ENCODE peak calls at places on chromosome 7, in seven cellular contexts. B is chondrocyte; N is CD8-positive, alpha-beta T cell; Y is OCI-LY7; C is fibroblast of villous mesenchyme; L is osteocyte; E is AG09309. T is an unnamed sample.

GRCh38 chr7:114939484-114940097 is 17.7 kb downstream of the MDFIC start:
- DNase-seq in B (no peak), N (no peak), Y (peak; percentile 7), C (no peak), L (no peak), E (no peak), T (no peak)

GRCh38 chr7:92836489-92837213 is at the start of gene CDK6:
- DNase-seq in B (peak; percentile 91), N (peak; percentile 73), Y (peak; percentile 58), C (peak; percentile 42), L (peak; percentile 88), E (no peak), T (peak; percentile 83)

GRCh38 chr7:29609162-29610030 is 45.8 kb downstream of the PRR15 start:
- DNase-seq in B (no peak), N (no peak), Y (no peak), C (peak; percentile 14), L (no peak), E (no peak), T (peak; percentile 20)

GRCh38 chr7:67401492-67401891 is 404.9 kb downstream of the TYW1 start:
- DNase-seq in B (no peak), N (no peak), Y (no peak), C (no peak), L (no peak), E (no peak), T (no peak)

GRCh38 chr7:128954830-128955797 is 17.4 kb downstream of the IRF5 start:
- DNase-seq in B (no peak), N (no peak), Y (peak; percentile 74), C (peak; percentile 29), L (no peak), E (peak; percentile 40), T (no peak)

GRCh38 chr7:128408709-128409434 is 910 bp downstream of the IMPDH1 start:
- DNase-seq in B (peak; percentile 78), N (no peak), Y (no peak), C (peak; percentile 66), L (no peak), E (no peak), T (peak; percentile 34)

GRCh38 chr7:17939670-17940301 is 508 bp downstream of the SNX13 start:
- DNase-seq in B (no peak), N (peak; percentile 68), Y (peak; percentile 44), C (peak; percentile 44), L (no peak), E (no peak), T (peak; percentile 45)

GRCh38 chr7:18040196-18040595 is 12.6 kb upstream of the PRPS1L1 start:
- DNase-seq in B (no peak), N (no peak), Y (no peak), C (peak; percentile 44), L (no peak), E (no peak), T (no peak)

GRCh38 chr7:94357076-94357475 is 37.6 kb upstream of the COL1A2 start:
- DNase-seq in B (no peak), N (no peak), Y (no peak), C (no peak), L (no peak), E (no peak), T (no peak)

GRCh38 chr7:115004121-115004520 is 82.2 kb downstream of the MDFIC start:
- DNase-seq in B (no peak), N (no peak), Y (no peak), C (no peak), L (no peak), E (no peak), T (no peak)

GRCh38 chr7:107119376-107120100 is 49.3 kb upstream of the HBP1 start:
- DNase-seq in B (no peak), N (no peak), Y (no peak), C (no peak), L (no peak), E (no peak), T (no peak)

GRCh38 chr7:129423700-129424410 is 10.4 kb upstream of the STRIP2 start:
- DNase-seq in B (no peak), N (no peak), Y (no peak), C (peak; percentile 40), L (no peak), E (no peak), T (no peak)

GRCh38 chr7:85030893-85031292 is 156.0 kb downstream of the SEMA3D start:
- DNase-seq in B (no peak), N (no peak), Y (peak; percentile 34), C (peak; percentile 54), L (no peak), E (peak; percentile 35), T (no peak)

GRCh38 chr7:73569042-73569608 is 9.3 kb downstream of the TBL2 start:
- DNase-seq in B (no peak), N (no peak), Y (no peak), C (no peak), L (no peak), E (no peak), T (no peak)

GRCh38 chr7:162583-163297 is 29.6 kb upstream of the FAM20C start:
- DNase-seq in B (no peak), N (no peak), Y (no peak), C (no peak), L (no peak), E (no peak), T (no peak)

GRCh38 chr7:47266799-47267198 is 315.1 kb downstream of the TNS3 start:
- DNase-seq in B (no peak), N (no peak), Y (no peak), C (peak; percentile 47), L (no peak), E (no peak), T (no peak)

GRCh38 chr7:129825005-129825553 is 127.7 kb downstream of the UBE2H start:
- DNase-seq in B (peak; percentile 92), N (peak; percentile 54), Y (peak; percentile 42), C (peak; percentile 23), L (peak; percentile 88), E (no peak), T (peak; percentile 62)

GRCh38 chr7:37211097-37211496 is 237.6 kb downstream of the ELMO1 start:
- DNase-seq in B (no peak), N (no peak), Y (no peak), C (peak; percentile 92), L (no peak), E (peak; percentile 44), T (no peak)

GRCh38 chr7:53789741-53790140 is 752.4 kb upstream of the VSTM2A start:
- DNase-seq in B (no peak), N (no peak), Y (no peak), C (no peak), L (no peak), E (no peak), T (no peak)

GRCh38 chr7:2527505-2528464 is 8.2 kb downstream of the LFNG start:
- DNase-seq in B (no peak), N (peak; percentile 71), Y (no peak), C (peak; percentile 70), L (no peak), E (no peak), T (no peak)

GRCh38 chr7:24741691-24742639 is 15.3 kb downstream of the GSDME start:
- DNase-seq in B (no peak), N (no peak), Y (no peak), C (peak; percentile 87), L (peak; percentile 85), E (peak; percentile 95), T (no peak)

GRCh38 chr7:157079116-157079515 is 59.6 kb upstream of the UBE3C start:
- DNase-seq in B (no peak), N (no peak), Y (no peak), C (no peak), L (no peak), E (no peak), T (no peak)

GRCh38 chr7:2930310-2931033 is 86.4 kb upstream of the GNA12 start:
- DNase-seq in B (peak; percentile 63), N (no peak), Y (no peak), C (no peak), L (peak; percentile 77), E (no peak), T (no peak)

GRCh38 chr7:137954614-137955013 is 47.3 kb downstream of the CREB3L2 start:
- DNase-seq in B (no peak), N (no peak), Y (no peak), C (peak; percentile 87), L (no peak), E (no peak), T (no peak)

GRCh38 chr7:46493196-46493595 is 572.1 kb upstream of the IGFBP3 start:
- DNase-seq in B (no peak), N (no peak), Y (no peak), C (no peak), L (no peak), E (no peak), T (no peak)

GRCh38 chr7:29871787-29872398 is 65.6 kb downstream of the WIPF3 start:
- DNase-seq in B (no peak), N (no peak), Y (no peak), C (peak; percentile 87), L (no peak), E (peak; percentile 56), T (no peak)

GRCh38 chr7:137695494-137695893 is 151.3 kb downstream of the DGKI start:
- DNase-seq in B (no peak), N (no peak), Y (no peak), C (no peak), L (no peak), E (no peak), T (no peak)

DNA sequence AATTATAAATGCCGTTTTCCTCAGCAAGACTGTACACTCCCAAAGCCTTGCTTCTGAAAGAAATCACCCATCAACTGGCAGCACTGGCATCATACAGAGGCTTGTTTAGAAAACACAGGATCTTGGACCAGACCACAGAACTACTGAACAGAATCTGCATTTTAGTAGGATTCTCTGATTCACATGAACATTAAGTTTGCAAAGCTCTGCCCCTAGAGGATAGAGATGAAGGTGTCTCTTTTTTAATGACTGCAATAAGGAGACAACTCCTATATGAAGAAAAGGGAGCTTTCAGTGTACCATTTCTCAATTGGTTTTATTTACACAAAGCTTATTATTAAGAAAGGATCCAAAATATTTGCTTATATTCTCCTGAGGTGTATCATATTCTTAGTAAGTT is 172.7 kb downstream of the AGMO start:
- DNase-seq in B (no peak), N (no peak), Y (no peak), C (no peak), L (no peak), E (no peak), T (no peak)
- TF ChIP-seq CTCF in B (peak; percentile 44), N (no peak), Y (no peak), C (peak; percentile 24), L (peak; percentile 22), E (no peak), T (no peak)

DNA sequence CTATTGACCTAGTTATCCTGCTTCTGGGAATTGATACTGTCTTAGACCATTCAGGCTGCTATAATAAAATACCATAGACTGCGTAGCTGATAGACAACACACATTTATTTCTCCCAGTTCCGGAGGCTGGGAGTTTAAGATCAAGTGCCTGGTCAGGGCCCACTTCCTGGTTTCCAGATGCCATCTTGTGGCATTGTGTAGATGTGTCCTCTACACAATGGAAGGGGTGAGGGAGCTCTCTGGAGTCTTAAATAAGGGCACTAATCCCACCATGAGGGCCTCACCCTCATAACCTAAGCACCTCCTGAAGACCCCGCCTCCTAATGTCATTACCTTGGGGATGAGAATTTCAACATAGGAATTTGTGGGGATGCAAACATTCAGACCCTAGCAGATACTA is 62.4 kb downstream of the SLC35B4 start:
- DNase-seq in B (no peak), N (no peak), Y (peak; percentile 48), C (peak; percentile 4), L (no peak), E (no peak), T (no peak)
- TF ChIP-seq CTCF in B (no peak), N (no peak), Y (peak; percentile 73), C (peak; percentile 29), L (no peak), E (no peak), T (no peak)

GRCh38 chr7:56033671-56034432 is 17.4 kb downstream of the PSPH start:
- DNase-seq in B (no peak), N (peak; percentile 85), Y (peak; percentile 85), C (peak; percentile 87), L (peak; percentile 86), E (peak; percentile 16), T (peak; percentile 87)
- TF ChIP-seq CTCF in B (peak; percentile 62), N (no peak), Y (peak; percentile 51), C (peak; percentile 37), L (peak; percentile 40), E (peak; percentile 50), T (peak; percentile 26)

GRCh38 chr7:50614721-50615518 is 49.7 kb upstream of the DDC start:
- DNase-seq in B (no peak), N (no peak), Y (peak; percentile 15), C (no peak), L (no peak), E (no peak), T (no peak)
- TF ChIP-seq CTCF in B (peak; percentile 68), N (peak; percentile 11), Y (peak; percentile 58), C (peak; percentile 18), L (peak; percentile 43), E (no peak), T (peak; percentile 11)